ENCODE peak calls at places on chromosome 4, in six cellular contexts. One of them, this sample, is unnamed.

GRCh38 chr4:110526589-110526988 is 50.6 kb downstream of the ENPEP start:
- DNase-seq in B cell: no peak
- DNase-seq in WTC11: no peak
- DNase-seq in amygdala: no peak
- DNase-seq in IMR-90: no peak
- DNase-seq in pancreas: no peak
- DNase-seq in this sample: no peak

GRCh38 chr4:106048250-106048931 is 153.1 kb downstream of the NPNT start:
- DNase-seq in WTC11: no peak
- DNase-seq in pancreas: no peak
- DNase-seq in IMR-90: peak
- DNase-seq in B cell: no peak
- DNase-seq in amygdala: no peak
- DNase-seq in this sample: no peak

GRCh38 chr4:6730603-6731300 is 14.8 kb downstream of the BLOC1S4 start:
- DNase-seq in WTC11: no peak
- DNase-seq in IMR-90: no peak
- DNase-seq in amygdala: no peak
- DNase-seq in pancreas: no peak
- DNase-seq in B cell: no peak
- DNase-seq in this sample: no peak

GRCh38 chr4:22712105-22712504 is 19.4 kb downstream of the GBA3 start:
- DNase-seq in pancreas: no peak
- DNase-seq in WTC11: no peak
- DNase-seq in IMR-90: no peak
- DNase-seq in amygdala: no peak
- DNase-seq in B cell: no peak
- DNase-seq in this sample: no peak

GRCh38 chr4:124426279-124426678 is 286.3 kb downstream of the ANKRD50 start:
- DNase-seq in IMR-90: no peak
- DNase-seq in B cell: no peak
- DNase-seq in WTC11: no peak
- DNase-seq in pancreas: no peak
- DNase-seq in amygdala: no peak
- DNase-seq in this sample: no peak

GRCh38 chr4:40918330-40918729 is 168.6 kb downstream of the NSUN7 start:
- DNase-seq in amygdala: no peak
- DNase-seq in IMR-90: peak
- DNase-seq in B cell: no peak
- DNase-seq in WTC11: no peak
- DNase-seq in pancreas: no peak
- DNase-seq in this sample: peak

GRCh38 chr4:140568507-140569306 is at the start of gene UCP1:
- DNase-seq in pancreas: peak
- DNase-seq in amygdala: no peak
- DNase-seq in B cell: peak
- DNase-seq in WTC11: peak
- DNase-seq in IMR-90: no peak
- DNase-seq in this sample: peak

GRCh38 chr4:150578745-150579470 is 3.0 kb upstream of the MAB21L2 start:
- DNase-seq in IMR-90: peak
- DNase-seq in B cell: no peak
- DNase-seq in WTC11: peak
- DNase-seq in pancreas: no peak
- DNase-seq in amygdala: no peak
- DNase-seq in this sample: no peak

GRCh38 chr4:139917896-139918295 is 236.1 kb downstream of the MAML3 start:
- DNase-seq in B cell: no peak
- DNase-seq in pancreas: no peak
- DNase-seq in WTC11: no peak
- DNase-seq in IMR-90: no peak
- DNase-seq in amygdala: no peak
- DNase-seq in this sample: no peak

GRCh38 chr4:73711989-73712388 is 28.4 kb upstream of the CXCL8 start:
- DNase-seq in amygdala: no peak
- DNase-seq in IMR-90: no peak
- DNase-seq in pancreas: no peak
- DNase-seq in WTC11: no peak
- DNase-seq in B cell: no peak
- DNase-seq in this sample: no peak

GRCh38 chr4:140861359-140862181 is 105.4 kb upstream of the TBC1D9 start:
- DNase-seq in IMR-90: peak
- DNase-seq in B cell: peak
- DNase-seq in WTC11: peak
- DNase-seq in pancreas: peak
- DNase-seq in amygdala: no peak
- DNase-seq in this sample: peak

GRCh38 chr4:119394826-119395225 is 72.9 kb upstream of the FABP2 start:
- DNase-seq in WTC11: peak
- DNase-seq in B cell: no peak
- DNase-seq in amygdala: no peak
- DNase-seq in IMR-90: no peak
- DNase-seq in pancreas: no peak
- DNase-seq in this sample: no peak

GRCh38 chr4:88445252-88445651 is 11.7 kb upstream of the HERC5 start:
- DNase-seq in IMR-90: no peak
- DNase-seq in pancreas: no peak
- DNase-seq in B cell: no peak
- DNase-seq in WTC11: no peak
- DNase-seq in amygdala: no peak
- DNase-seq in this sample: no peak

GRCh38 chr4:108396900-108397299 is 223.5 kb upstream of the RPL34 start:
- DNase-seq in pancreas: no peak
- DNase-seq in WTC11: no peak
- DNase-seq in B cell: no peak
- DNase-seq in amygdala: no peak
- DNase-seq in IMR-90: no peak
- DNase-seq in this sample: no peak

GRCh38 chr4:44671636-44672035 is 6.6 kb upstream of the GUF1 start:
- DNase-seq in pancreas: no peak
- DNase-seq in B cell: no peak
- DNase-seq in amygdala: no peak
- DNase-seq in IMR-90: no peak
- DNase-seq in WTC11: no peak
- DNase-seq in this sample: no peak

GRCh38 chr4:47939456-47939855 is 25.1 kb upstream of the NFXL1 start:
- DNase-seq in pancreas: no peak
- DNase-seq in WTC11: no peak
- DNase-seq in amygdala: no peak
- DNase-seq in IMR-90: no peak
- DNase-seq in B cell: no peak
- DNase-seq in this sample: no peak

GRCh38 chr4:8850074-8850829 is 21.4 kb downstream of the HMX1 start:
- DNase-seq in amygdala: no peak
- DNase-seq in pancreas: no peak
- DNase-seq in WTC11: no peak
- DNase-seq in B cell: no peak
- DNase-seq in IMR-90: no peak
- DNase-seq in this sample: no peak